ENCODE peak calls at places on chromosomes 13 and 19, in nine cellular contexts. One of them, this sample, is unnamed.

GRCh38 chr13:47287291-47287751 is 390.5 kb upstream of the HTR2A start:
- DNase-seq in effector memory CD4-positive, alpha-beta T cell: no peak
- DNase-seq in ovary: no peak
- DNase-seq in GM23338: peak
- DNase-seq in HepG2: no peak
- DNase-seq in thoracic aorta: no peak
- DNase-seq in heart right ventricle: no peak
- DNase-seq in colonic mucosa: no peak
- DNase-seq in SJSA1: no peak
- DNase-seq in this sample: no peak

GRCh38 chr13:113815151-113816058 is 48.5 kb downstream of the GAS6 start:
- DNase-seq in GM23338: no peak
- DNase-seq in heart right ventricle: peak
- DNase-seq in ovary: peak
- DNase-seq in effector memory CD4-positive, alpha-beta T cell: no peak
- DNase-seq in thoracic aorta: no peak
- DNase-seq in HepG2: no peak
- DNase-seq in colonic mucosa: no peak
- DNase-seq in SJSA1: no peak
- DNase-seq in this sample: no peak

GRCh38 chr13:111153977-111154332 is 38.8 kb downstream of the ARHGEF7 start:
- DNase-seq in effector memory CD4-positive, alpha-beta T cell: peak
- DNase-seq in colonic mucosa: peak
- DNase-seq in SJSA1: no peak
- DNase-seq in HepG2: peak
- DNase-seq in ovary: no peak
- DNase-seq in GM23338: peak
- DNase-seq in thoracic aorta: no peak
- DNase-seq in heart right ventricle: no peak
- DNase-seq in this sample: peak

GRCh38 chr13:32894589-32895001 is 121.6 kb upstream of the KL start:
- DNase-seq in HepG2: no peak
- DNase-seq in GM23338: no peak
- DNase-seq in thoracic aorta: no peak
- DNase-seq in SJSA1: no peak
- DNase-seq in effector memory CD4-positive, alpha-beta T cell: no peak
- DNase-seq in colonic mucosa: no peak
- DNase-seq in heart right ventricle: no peak
- DNase-seq in ovary: no peak
- DNase-seq in this sample: no peak

GRCh38 chr19:40685563-40685962 is 4.9 kb downstream of the NUMBL start:
- DNase-seq in thoracic aorta: no peak
- DNase-seq in ovary: no peak
- DNase-seq in HepG2: no peak
- DNase-seq in SJSA1: no peak
- DNase-seq in heart right ventricle: no peak
- DNase-seq in GM23338: no peak
- DNase-seq in colonic mucosa: no peak
- DNase-seq in effector memory CD4-positive, alpha-beta T cell: no peak
- DNase-seq in this sample: no peak

GRCh38 chr19:55525289-55526101 is 11.4 kb downstream of the SBK2 start:
- DNase-seq in effector memory CD4-positive, alpha-beta T cell: no peak
- DNase-seq in HepG2: no peak
- DNase-seq in colonic mucosa: no peak
- DNase-seq in ovary: no peak
- DNase-seq in SJSA1: no peak
- DNase-seq in heart right ventricle: no peak
- DNase-seq in thoracic aorta: no peak
- DNase-seq in GM23338: no peak
- DNase-seq in this sample: no peak

GRCh38 chr13:110716235-110716505 is 2.7 kb downstream of the ING1 start:
- DNase-seq in SJSA1: no peak
- DNase-seq in heart right ventricle: no peak
- DNase-seq in effector memory CD4-positive, alpha-beta T cell: no peak
- DNase-seq in colonic mucosa: peak
- DNase-seq in GM23338: peak
- DNase-seq in thoracic aorta: no peak
- DNase-seq in HepG2: peak
- DNase-seq in ovary: no peak
- DNase-seq in this sample: no peak

GRCh38 chr13:28316841-28317240 is 178.1 kb downstream of the FLT1 start:
- DNase-seq in ovary: no peak
- DNase-seq in heart right ventricle: no peak
- DNase-seq in HepG2: no peak
- DNase-seq in effector memory CD4-positive, alpha-beta T cell: no peak
- DNase-seq in thoracic aorta: no peak
- DNase-seq in colonic mucosa: no peak
- DNase-seq in SJSA1: peak
- DNase-seq in GM23338: no peak
- DNase-seq in this sample: no peak

GRCh38 chr19:29690842-29691241 is 24.2 kb downstream of the C19orf12 start:
- DNase-seq in GM23338: peak
- DNase-seq in thoracic aorta: no peak
- DNase-seq in HepG2: peak
- DNase-seq in colonic mucosa: no peak
- DNase-seq in SJSA1: peak
- DNase-seq in ovary: no peak
- DNase-seq in heart right ventricle: no peak
- DNase-seq in effector memory CD4-positive, alpha-beta T cell: no peak
- DNase-seq in this sample: no peak

GRCh38 chr19:14480695-14481069 is 5.5 kb upstream of the PTGER1 start:
- DNase-seq in colonic mucosa: no peak
- DNase-seq in HepG2: no peak
- DNase-seq in thoracic aorta: no peak
- DNase-seq in GM23338: no peak
- DNase-seq in effector memory CD4-positive, alpha-beta T cell: no peak
- DNase-seq in SJSA1: no peak
- DNase-seq in ovary: no peak
- DNase-seq in heart right ventricle: no peak
- DNase-seq in this sample: no peak

GRCh38 chr13:104477256-104477655 is 1411.0 kb upstream of the SLC10A2 start:
- DNase-seq in HepG2: no peak
- DNase-seq in heart right ventricle: no peak
- DNase-seq in ovary: no peak
- DNase-seq in SJSA1: no peak
- DNase-seq in effector memory CD4-positive, alpha-beta T cell: no peak
- DNase-seq in thoracic aorta: no peak
- DNase-seq in GM23338: no peak
- DNase-seq in colonic mucosa: no peak
- DNase-seq in this sample: no peak

GRCh38 chr13:76798037-76798436 is 88.2 kb downstream of the KCTD12 start:
- DNase-seq in thoracic aorta: no peak
- DNase-seq in heart right ventricle: no peak
- DNase-seq in HepG2: no peak
- DNase-seq in colonic mucosa: no peak
- DNase-seq in ovary: no peak
- DNase-seq in SJSA1: no peak
- DNase-seq in GM23338: no peak
- DNase-seq in effector memory CD4-positive, alpha-beta T cell: no peak
- DNase-seq in this sample: no peak

GRCh38 chr13:51728972-51729371 is 75.0 kb downstream of the DHRS12 start:
- DNase-seq in heart right ventricle: no peak
- DNase-seq in ovary: no peak
- DNase-seq in colonic mucosa: no peak
- DNase-seq in HepG2: no peak
- DNase-seq in SJSA1: no peak
- DNase-seq in GM23338: peak
- DNase-seq in effector memory CD4-positive, alpha-beta T cell: no peak
- DNase-seq in thoracic aorta: no peak
- DNase-seq in this sample: no peak

GRCh38 chr19:3210347-3211017 is 14.0 kb upstream of the CELF5 start:
- DNase-seq in ovary: no peak
- DNase-seq in thoracic aorta: no peak
- DNase-seq in heart right ventricle: no peak
- DNase-seq in colonic mucosa: peak
- DNase-seq in effector memory CD4-positive, alpha-beta T cell: peak
- DNase-seq in HepG2: peak
- DNase-seq in SJSA1: peak
- DNase-seq in GM23338: peak
- DNase-seq in this sample: no peak

GRCh38 chr13:32208860-32209259 is 106.3 kb downstream of the ZAR1L start:
- DNase-seq in ovary: no peak
- DNase-seq in heart right ventricle: no peak
- DNase-seq in GM23338: no peak
- DNase-seq in HepG2: no peak
- DNase-seq in colonic mucosa: no peak
- DNase-seq in effector memory CD4-positive, alpha-beta T cell: no peak
- DNase-seq in SJSA1: no peak
- DNase-seq in thoracic aorta: no peak
- DNase-seq in this sample: no peak

GRCh38 chr19:45999653-46000121 is 4.4 kb downstream of the CCDC61 start:
- DNase-seq in ovary: peak
- DNase-seq in heart right ventricle: no peak
- DNase-seq in SJSA1: no peak
- DNase-seq in effector memory CD4-positive, alpha-beta T cell: no peak
- DNase-seq in GM23338: peak
- DNase-seq in thoracic aorta: no peak
- DNase-seq in colonic mucosa: no peak
- DNase-seq in HepG2: no peak
- DNase-seq in this sample: no peak

GRCh38 chr19:1624458-1624857 is 19.2 kb upstream of the UQCR11 start:
- DNase-seq in heart right ventricle: peak
- DNase-seq in effector memory CD4-positive, alpha-beta T cell: no peak
- DNase-seq in GM23338: peak
- DNase-seq in HepG2: peak
- DNase-seq in SJSA1: no peak
- DNase-seq in ovary: no peak
- DNase-seq in colonic mucosa: peak
- DNase-seq in thoracic aorta: no peak
- DNase-seq in this sample: peak

GRCh38 chr13:44573790-44574465 is 2.2 kb downstream of the TSC22D1 start:
- DNase-seq in HepG2: peak
- DNase-seq in effector memory CD4-positive, alpha-beta T cell: no peak
- DNase-seq in colonic mucosa: no peak
- DNase-seq in heart right ventricle: no peak
- DNase-seq in SJSA1: peak
- DNase-seq in GM23338: peak
- DNase-seq in thoracic aorta: no peak
- DNase-seq in ovary: no peak
- DNase-seq in this sample: no peak

GRCh38 chr19:56333506-56333905 is 18.9 kb upstream of the ZSCAN5A start:
- DNase-seq in GM23338: peak
- DNase-seq in heart right ventricle: peak
- DNase-seq in SJSA1: peak
- DNase-seq in HepG2: peak
- DNase-seq in ovary: no peak
- DNase-seq in thoracic aorta: no peak
- DNase-seq in effector memory CD4-positive, alpha-beta T cell: no peak
- DNase-seq in colonic mucosa: peak
- DNase-seq in this sample: no peak

GRCh38 chr19:36113895-36114762 is 546 bp downstream of the POLR2I start:
- DNase-seq in effector memory CD4-positive, alpha-beta T cell: no peak
- DNase-seq in colonic mucosa: no peak
- DNase-seq in HepG2: no peak
- DNase-seq in SJSA1: no peak
- DNase-seq in GM23338: peak
- DNase-seq in heart right ventricle: peak
- DNase-seq in ovary: peak
- DNase-seq in thoracic aorta: no peak
- DNase-seq in this sample: peak

DNA sequence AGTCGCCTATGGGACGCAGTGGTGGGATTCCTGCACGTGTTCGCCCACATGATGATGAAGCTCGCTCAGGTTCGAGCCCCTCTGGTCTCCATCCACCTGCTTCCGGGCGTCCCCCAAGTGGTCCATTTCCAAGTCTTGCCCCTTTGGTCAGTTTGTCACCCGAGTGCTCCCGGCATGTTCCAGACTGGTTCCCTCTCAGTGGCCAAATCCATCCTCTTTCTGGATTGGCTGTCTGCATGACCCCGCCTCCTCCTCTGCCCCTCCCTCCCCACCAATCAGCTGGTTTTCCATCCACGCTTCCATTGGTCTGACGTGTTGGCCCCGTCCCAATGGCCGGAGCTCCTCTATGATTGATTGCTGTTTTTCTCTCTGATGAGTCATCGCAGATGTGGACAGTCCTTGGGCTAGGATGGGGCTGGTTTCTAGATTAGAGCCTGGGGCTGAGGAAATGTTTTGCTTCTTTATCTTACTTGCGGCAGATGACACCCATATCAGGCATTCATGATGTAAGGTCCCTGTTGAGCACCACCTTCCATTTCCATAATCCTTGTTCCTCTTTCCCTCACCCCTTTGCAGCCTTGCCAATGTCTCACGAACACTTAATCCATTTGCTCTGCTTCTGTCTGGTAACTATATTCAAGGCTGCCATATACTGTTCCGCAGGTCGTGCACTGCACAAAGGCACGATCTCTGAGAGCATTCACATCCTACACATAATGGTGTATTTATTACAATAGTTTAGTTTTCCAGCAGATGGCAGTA is 73.8 kb downstream of the MAP4K1 start:
- DNase-seq in SJSA1: peak
- DNase-seq in heart right ventricle: peak
- DNase-seq in HepG2: peak
- DNase-seq in GM23338: peak
- DNase-seq in thoracic aorta: peak
- DNase-seq in ovary: peak
- DNase-seq in effector memory CD4-positive, alpha-beta T cell: no peak
- DNase-seq in colonic mucosa: peak
- DNase-seq in this sample: peak
- H3K27ac ChIP-seq in SJSA1: no peak
- H3K27ac ChIP-seq in heart right ventricle: no peak
- H3K27ac ChIP-seq in HepG2: no peak
- H3K27ac ChIP-seq in GM23338: no peak
- H3K27ac ChIP-seq in thoracic aorta: no peak
- H3K27ac ChIP-seq in ovary: no peak
- H3K27ac ChIP-seq in effector memory CD4-positive, alpha-beta T cell: no peak
- H3K27ac ChIP-seq in colonic mucosa: no peak
- H3K27ac ChIP-seq in this sample: peak

GRCh38 chr19:49857061-49857833 is 6.3 kb downstream of the PTOV1 start:
- DNase-seq in ovary: peak
- DNase-seq in colonic mucosa: no peak
- DNase-seq in thoracic aorta: no peak
- DNase-seq in SJSA1: no peak
- DNase-seq in heart right ventricle: no peak
- DNase-seq in effector memory CD4-positive, alpha-beta T cell: no peak
- DNase-seq in HepG2: no peak
- DNase-seq in GM23338: no peak
- DNase-seq in this sample: no peak
- H3K27ac ChIP-seq in ovary: no peak
- H3K27ac ChIP-seq in colonic mucosa: no peak
- H3K27ac ChIP-seq in thoracic aorta: no peak
- H3K27ac ChIP-seq in SJSA1: no peak
- H3K27ac ChIP-seq in heart right ventricle: no peak
- H3K27ac ChIP-seq in effector memory CD4-positive, alpha-beta T cell: no peak
- H3K27ac ChIP-seq in HepG2: no peak
- H3K27ac ChIP-seq in GM23338: peak
- H3K27ac ChIP-seq in this sample: peak

GRCh38 chr19:4980838-4981680 is 12.1 kb downstream of the KDM4B start:
- DNase-seq in thoracic aorta: no peak
- DNase-seq in ovary: no peak
- DNase-seq in HepG2: no peak
- DNase-seq in SJSA1: no peak
- DNase-seq in heart right ventricle: no peak
- DNase-seq in GM23338: peak
- DNase-seq in colonic mucosa: no peak
- DNase-seq in effector memory CD4-positive, alpha-beta T cell: no peak
- DNase-seq in this sample: no peak
- H3K27ac ChIP-seq in thoracic aorta: no peak
- H3K27ac ChIP-seq in ovary: no peak
- H3K27ac ChIP-seq in HepG2: no peak
- H3K27ac ChIP-seq in SJSA1: no peak
- H3K27ac ChIP-seq in heart right ventricle: no peak
- H3K27ac ChIP-seq in GM23338: no peak
- H3K27ac ChIP-seq in colonic mucosa: no peak
- H3K27ac ChIP-seq in effector memory CD4-positive, alpha-beta T cell: no peak
- H3K27ac ChIP-seq in this sample: no peak

GRCh38 chr13:64684685-64685431 is 2545.3 kb downstream of the PCDH9 start:
- DNase-seq in heart right ventricle: no peak
- DNase-seq in SJSA1: no peak
- DNase-seq in thoracic aorta: no peak
- DNase-seq in effector memory CD4-positive, alpha-beta T cell: no peak
- DNase-seq in colonic mucosa: no peak
- DNase-seq in GM23338: peak
- DNase-seq in ovary: no peak
- DNase-seq in HepG2: no peak
- DNase-seq in this sample: no peak
- H3K27ac ChIP-seq in heart right ventricle: no peak
- H3K27ac ChIP-seq in SJSA1: no peak
- H3K27ac ChIP-seq in thoracic aorta: no peak
- H3K27ac ChIP-seq in effector memory CD4-positive, alpha-beta T cell: no peak
- H3K27ac ChIP-seq in colonic mucosa: no peak
- H3K27ac ChIP-seq in GM23338: peak
- H3K27ac ChIP-seq in ovary: no peak
- H3K27ac ChIP-seq in HepG2: no peak
- H3K27ac ChIP-seq in this sample: no peak

This sample was measured in substantia nigra.